ENCODE peak calls at places on chromosomes 5 and 9, in four cellular contexts. K is A549, P is IMR-90, L is heart right ventricle. G is an unnamed sample.

GRCh38 chr5:176578391-176578808 is 29.3 kb downstream of the CDHR2 start:
- DNase-seq in K (peak; percentile 85), P (peak; percentile 38), L (no peak), G (peak; percentile 33)

GRCh38 chr5:57249251-57249874 is 75.5 kb downstream of the GPBP1 start:
- DNase-seq in K (no peak), P (no peak), L (no peak), G (no peak)

GRCh38 chr5:27742805-27743204 is 704.4 kb upstream of the CDH9 start:
- DNase-seq in K (no peak), P (no peak), L (no peak), G (no peak)

GRCh38 chr5:147432323-147432722 is 77.5 kb downstream of the DPYSL3 start:
- DNase-seq in K (no peak), P (no peak), L (no peak), G (no peak)

GRCh38 chr5:88736494-88736893 is 146.5 kb downstream of the MEF2C start:
- DNase-seq in K (no peak), P (no peak), L (no peak), G (no peak)

GRCh38 chr9:83920469-83920941 is 727 bp downstream of the KIF27 start:
- DNase-seq in K (no peak), P (peak; percentile 38), L (peak; percentile 50), G (no peak)

GRCh38 chr9:113454914-113455761 is 8.4 kb upstream of the RGS3 start:
- DNase-seq in K (peak; percentile 72), P (peak; percentile 93), L (peak; percentile 68), G (peak; percentile 70)

GRCh38 chr5:113293613-113294340 is 141.0 kb downstream of the TSSK1B start:
- DNase-seq in K (no peak), P (peak; percentile 45), L (peak; percentile 19), G (no peak)

GRCh38 chr9:126719677-126720435 is 85.0 kb upstream of the ZBTB43 start:
- DNase-seq in K (no peak), P (peak; percentile 25), L (peak; percentile 63), G (peak; percentile 49)

GRCh38 chr5:71828641-71829040 is 109.6 kb downstream of the CARTPT start:
- DNase-seq in K (no peak), P (peak; percentile 71), L (no peak), G (peak; percentile 44)

GRCh38 chr5:1763548-1763911 is 36.1 kb downstream of the MRPL36 start:
- DNase-seq in K (peak; percentile 52), P (peak; percentile 72), L (peak; percentile 19), G (peak; percentile 67)

GRCh38 chr9:27377147-27377807 is 80.3 kb upstream of the EQTN start:
- DNase-seq in K (peak; percentile 51), P (no peak), L (no peak), G (no peak)

GRCh38 chr5:36462295-36463021 is 143.9 kb upstream of the SLC1A3 start:
- DNase-seq in K (no peak), P (no peak), L (no peak), G (peak; percentile 5)

DNA sequence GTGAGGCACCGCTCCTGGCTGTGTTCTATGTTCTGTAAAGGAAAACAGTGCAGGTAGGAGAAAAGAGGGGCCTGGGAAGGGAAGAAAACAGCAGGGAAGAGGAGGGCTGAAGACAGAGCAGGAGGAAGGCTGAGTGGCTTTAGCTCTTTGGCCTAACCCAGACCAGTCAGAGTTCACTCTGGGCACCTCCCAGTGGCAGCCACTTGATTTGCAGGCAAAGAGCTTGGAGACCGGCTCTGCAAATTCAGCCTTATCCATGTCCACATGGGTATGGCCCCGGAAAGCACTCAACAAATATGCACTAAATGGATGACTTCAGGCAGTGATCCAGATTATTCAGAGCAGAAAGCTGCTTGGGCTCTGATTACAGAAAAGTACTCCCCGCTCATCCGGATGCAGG is 4.4 kb upstream of the RNU6ATAC start:
- DNase-seq in K (peak; percentile 54), P (no peak), L (no peak), G (no peak)
- TF ChIP-seq CTCF in K (no peak), P (no peak), L (no peak), G (peak; percentile 55)

DNA sequence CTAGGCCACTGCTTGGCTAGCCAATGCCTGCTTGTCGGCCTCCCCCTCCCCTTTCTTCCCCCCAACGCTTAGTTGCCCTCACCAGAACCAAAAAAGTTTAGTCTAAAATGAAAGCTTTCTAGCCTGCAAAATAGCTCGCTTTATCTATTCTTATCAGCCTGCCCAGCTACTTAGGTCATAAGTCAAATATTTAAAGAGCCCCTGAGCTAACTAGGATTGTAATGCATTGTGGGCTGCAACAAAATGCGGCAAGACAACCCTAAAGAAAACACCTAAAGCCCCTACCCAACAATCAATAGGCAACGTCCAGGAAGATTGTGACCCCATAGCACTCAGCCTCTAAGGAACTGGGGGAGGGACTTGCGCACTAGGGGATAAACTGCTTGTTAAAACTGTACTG is 38.6 kb upstream of the PCSK5 start:
- DNase-seq in K (no peak), P (no peak), L (no peak), G (no peak)
- TF ChIP-seq CTCF in K (no peak), P (no peak), L (no peak), G (no peak)

DNA sequence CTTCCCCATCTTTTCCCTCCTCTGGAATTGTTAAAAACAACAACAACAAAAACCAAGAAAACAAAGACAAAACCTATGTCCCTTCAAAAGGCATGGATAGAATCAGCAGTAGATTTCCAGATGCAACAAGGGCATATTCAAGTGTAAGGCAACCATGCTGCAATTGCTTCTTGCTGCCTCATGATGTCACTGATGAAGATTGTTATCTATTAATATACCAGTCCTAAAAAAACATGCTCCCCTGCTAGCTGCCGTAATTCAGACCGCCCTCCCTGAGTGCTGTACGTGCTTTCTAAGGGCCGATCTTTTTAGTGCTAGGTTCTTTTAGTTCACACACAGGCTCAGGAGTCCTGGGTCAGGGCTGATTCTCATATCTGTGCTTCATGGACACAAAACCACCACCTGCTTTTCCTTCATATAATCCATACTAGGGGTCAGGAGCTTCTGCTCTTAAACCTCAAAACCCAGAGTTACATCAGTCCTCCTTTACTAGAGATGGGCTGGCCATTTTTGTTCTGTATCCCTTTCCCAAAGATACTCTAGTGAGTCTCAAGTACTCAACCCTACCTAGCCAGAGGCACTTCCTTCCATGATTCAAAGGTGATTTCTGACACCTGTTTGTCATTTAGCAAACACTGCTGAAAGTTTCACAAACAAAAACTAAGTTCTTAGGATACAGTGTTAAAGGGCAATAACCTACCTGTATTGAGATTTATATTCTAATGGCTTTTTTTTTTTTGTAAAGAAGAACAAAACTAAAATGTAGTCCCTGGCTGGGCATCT is 82.1 kb downstream of the GIN1 start:
- DNase-seq in K (no peak), P (peak; percentile 8), L (no peak), G (no peak)
- TF ChIP-seq CTCF in K (no peak), P (peak; percentile 1), L (no peak), G (peak; percentile 15)

GRCh38 chr9:137708590-137709284 is 89.9 kb downstream of the EHMT1 start:
- DNase-seq in K (no peak), P (no peak), L (no peak), G (no peak)

GRCh38 chr9:137709411-137710101 is 90.8 kb downstream of the EHMT1 start:
- DNase-seq in K (no peak), P (no peak), L (no peak), G (no peak)

GRCh38 chr9:137715321-137715720 is 96.5 kb downstream of the EHMT1 start:
- DNase-seq in K (no peak), P (no peak), L (no peak), G (no peak)

GRCh38 chr9:137710751-137711150 is 91.9 kb downstream of the EHMT1 start:
- DNase-seq in K (no peak), P (peak; percentile 10), L (no peak), G (no peak)

GRCh38 chr9:137711678-137712105 is 92.9 kb downstream of the EHMT1 start:
- DNase-seq in K (no peak), P (no peak), L (no peak), G (no peak)
- TF ChIP-seq CTCF in K (no peak), P (no peak), L (no peak), G (no peak)

DNA sequence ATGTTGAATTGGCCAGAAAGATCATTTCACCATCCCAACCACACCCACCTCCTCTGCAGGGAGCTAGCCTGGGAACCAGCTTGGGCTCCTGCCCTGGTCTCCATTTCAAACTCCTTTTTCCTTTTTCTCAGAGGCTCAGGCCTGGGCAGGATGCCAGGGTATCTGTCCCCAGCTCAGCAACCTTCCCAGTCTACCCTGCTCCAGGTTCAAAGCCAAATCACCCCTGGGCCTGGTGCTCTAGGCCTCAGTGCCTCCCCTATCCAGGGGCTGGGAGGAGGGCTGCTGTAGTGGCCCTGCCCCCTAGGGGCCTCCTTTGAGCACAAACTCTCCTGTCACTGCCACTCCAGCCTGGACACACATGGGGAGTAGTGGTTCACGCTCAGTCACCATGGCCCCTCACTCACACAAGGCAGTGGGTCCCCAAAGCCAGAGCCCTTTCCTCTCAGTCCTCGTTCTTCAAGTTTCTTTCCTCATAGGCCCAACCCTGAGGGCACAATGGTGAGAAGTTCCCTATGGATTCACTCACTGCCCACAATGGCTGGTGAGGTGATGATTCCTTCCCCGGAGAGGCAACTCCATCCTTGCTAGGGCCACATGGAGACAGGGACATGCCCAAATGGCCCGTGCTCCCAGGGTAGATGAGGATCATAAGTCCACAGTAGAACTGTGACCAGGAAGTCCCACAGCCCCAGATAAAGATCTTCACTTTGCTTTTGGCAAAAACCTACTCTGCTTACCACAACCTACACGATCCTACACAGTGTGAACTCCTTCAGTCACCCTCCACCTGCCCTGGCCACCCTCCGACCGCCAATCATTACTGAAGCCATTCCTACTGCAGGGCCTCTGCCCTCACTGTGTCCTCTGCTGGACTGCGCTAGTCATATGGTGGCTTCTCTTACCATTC is 1.6 kb upstream of the ST6GALNAC4 start:
- DNase-seq in K (peak; percentile 48), P (no peak), L (no peak), G (no peak)
- TF ChIP-seq CTCF in K (no peak), P (peak; percentile 8), L (peak; percentile 25), G (peak; percentile 51)

GRCh38 chr5:178553517-178553916 is 36.7 kb downstream of the COL23A1 start:
- DNase-seq in K (no peak), P (no peak), L (no peak), G (no peak)

GRCh38 chr5:178548751-178549150 is 41.4 kb downstream of the COL23A1 start:
- DNase-seq in K (no peak), P (no peak), L (no peak), G (no peak)

GRCh38 chr5:178551468-178551867 is 38.7 kb downstream of the COL23A1 start:
- DNase-seq in K (no peak), P (no peak), L (no peak), G (no peak)

GRCh38 chr5:178547753-178548415 is 42.3 kb downstream of the COL23A1 start:
- DNase-seq in K (no peak), P (no peak), L (no peak), G (no peak)

DNA sequence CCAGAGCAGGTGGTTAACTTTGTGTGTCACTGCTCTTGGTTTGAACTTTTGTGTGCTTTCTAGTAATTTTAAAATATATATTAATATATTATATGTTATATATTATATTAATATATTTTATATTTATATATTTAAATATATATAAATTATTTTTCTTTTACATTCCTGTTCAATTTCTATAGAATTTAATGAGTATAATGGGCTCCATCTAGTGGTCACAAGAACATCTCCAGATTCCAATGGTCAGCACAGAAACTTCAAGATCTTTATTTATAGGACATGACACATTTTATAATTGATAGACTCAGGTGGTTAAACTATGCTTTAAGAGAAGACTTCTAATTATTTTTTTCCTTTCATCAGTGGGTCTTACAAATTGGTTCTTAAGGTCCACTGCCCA is 39.1 kb downstream of the COL23A1 start:
- DNase-seq in K (peak; percentile 16), P (peak; percentile 36), L (no peak), G (peak; percentile 32)
- TF ChIP-seq CTCF in K (peak; percentile 35), P (peak; percentile 32), L (peak; percentile 74), G (peak; percentile 75)